ENCODE peak calls at places on chromosomes 12 and 14, in ten cellular contexts. H, U, X, S, Z, Y, N, C, E and Q are unnamed samples.
A peak's percentile ranks its signal among the peaks of the same experiment; 100 is the strongest.

GRCh38 chr14:105312973-105313372 is 1.6 kb upstream of the PACS2 start:
- DNase-seq in H (no peak), U (no peak), X (no peak), S (no peak), Z (no peak), Y (no peak), N (no peak), C (no peak), E (no peak), Q (no peak)

GRCh38 chr14:68856572-68856971 is 63.7 kb upstream of the ZFP36L1 start:
- DNase-seq in H (no peak), U (no peak), X (peak; percentile 65), S (no peak), Z (no peak), Y (no peak), N (no peak), C (no peak), E (no peak), Q (no peak)

GRCh38 chr12:69698769-69699540 is at the start of gene BEST3:
- DNase-seq in H (no peak), U (no peak), X (no peak), S (no peak), Z (no peak), Y (no peak), N (no peak), C (no peak), E (no peak), Q (no peak)

GRCh38 chr14:52055215-52055614 is 13.6 kb downstream of the NID2 start:
- DNase-seq in H (peak; percentile 53), U (no peak), X (peak; percentile 53), S (no peak), Z (no peak), Y (no peak), N (no peak), C (no peak), E (no peak), Q (no peak)

GRCh38 chr14:43735926-43736325 is 771.2 kb downstream of the FSCB start:
- DNase-seq in H (no peak), U (no peak), X (no peak), S (no peak), Z (no peak), Y (no peak), N (no peak), C (no peak), E (no peak), Q (no peak)

GRCh38 chr14:33916663-33917565 is 34.0 kb downstream of the EGLN3 start:
- DNase-seq in H (peak; percentile 4), U (no peak), X (no peak), S (no peak), Z (peak; percentile 29), Y (no peak), N (no peak), C (peak; percentile 48), E (no peak), Q (peak; percentile 61)

GRCh38 chr14:51453869-51454268 is 197.8 kb upstream of the FRMD6 start:
- DNase-seq in H (no peak), U (no peak), X (no peak), S (peak; percentile 72), Z (no peak), Y (no peak), N (no peak), C (no peak), E (no peak), Q (peak; percentile 66)

GRCh38 chr14:92322516-92322915 is 449 bp upstream of the SLC24A4 start:
- DNase-seq in H (no peak), U (no peak), X (no peak), S (no peak), Z (no peak), Y (no peak), N (no peak), C (no peak), E (no peak), Q (no peak)

GRCh38 chr14:90968025-90968424 is 92.4 kb downstream of the RPS6KA5 start:
- DNase-seq in H (peak; percentile 31), U (no peak), X (peak; percentile 9), S (no peak), Z (no peak), Y (no peak), N (no peak), C (no peak), E (no peak), Q (no peak)

GRCh38 chr12:57179331-57180086 is 32.1 kb upstream of the LRP1-AS start:
- DNase-seq in H (no peak), U (no peak), X (no peak), S (no peak), Z (no peak), Y (no peak), N (no peak), C (no peak), E (no peak), Q (no peak)

GRCh38 chr12:111482464-111482863 is 76.7 kb downstream of the SH2B3 start:
- DNase-seq in H (no peak), U (no peak), X (no peak), S (no peak), Z (no peak), Y (no peak), N (no peak), C (no peak), E (no peak), Q (peak; percentile 39)

GRCh38 chr12:118645219-118645618 is 268.9 kb downstream of the SUDS3 start:
- DNase-seq in H (peak; percentile 1), U (peak; percentile 18), X (no peak), S (peak; percentile 26), Z (peak; percentile 40), Y (no peak), N (no peak), C (no peak), E (peak; percentile 14), Q (no peak)

GRCh38 chr12:70040141-70040540 is 203.1 kb upstream of the CNOT2 start:
- DNase-seq in H (peak; percentile 6), U (no peak), X (peak; percentile 4), S (no peak), Z (no peak), Y (no peak), N (no peak), C (peak; percentile 5), E (no peak), Q (peak; percentile 10)

GRCh38 chr12:99619389-99620158 is 28.0 kb upstream of the GARIN6 start:
- DNase-seq in H (peak; percentile 60), U (peak; percentile 7), X (peak; percentile 36), S (peak; percentile 61), Z (no peak), Y (no peak), N (peak; percentile 17), C (peak; percentile 40), E (no peak), Q (no peak)

GRCh38 chr14:52835122-52835903 is 43.9 kb upstream of the GNPNAT1 start:
- DNase-seq in H (peak; percentile 89), U (no peak), X (peak; percentile 45), S (peak; percentile 95), Z (peak; percentile 13), Y (no peak), N (peak; percentile 12), C (peak; percentile 79), E (no peak), Q (no peak)

GRCh38 chr12:110744176-110744575 is 1.5 kb upstream of the PPP1CC start:
- DNase-seq in H (peak; percentile 90), U (peak; percentile 63), X (peak; percentile 82), S (no peak), Z (peak; percentile 48), Y (no peak), N (no peak), C (no peak), E (no peak), Q (peak; percentile 47)

GRCh38 chr12:116924558-116925453 is 14.1 kb downstream of the FBXW8 start:
- DNase-seq in H (peak; percentile 84), U (peak; percentile 58), X (peak; percentile 74), S (no peak), Z (no peak), Y (no peak), N (no peak), C (peak; percentile 81), E (peak; percentile 58), Q (peak; percentile 82)

GRCh38 chr12:115916910-115917668 is 360.4 kb downstream of the MED13L start:
- DNase-seq in H (peak; percentile 17), U (peak; percentile 91), X (no peak), S (peak; percentile 27), Z (peak; percentile 85), Y (peak; percentile 83), N (no peak), C (peak; percentile 1), E (peak; percentile 78), Q (peak; percentile 57)

GRCh38 chr14:24840204-24840893 is 206.4 kb upstream of the GZMB start:
- DNase-seq in H (peak; percentile 49), U (no peak), X (peak; percentile 68), S (no peak), Z (peak; percentile 25), Y (no peak), N (no peak), C (no peak), E (no peak), Q (no peak)

GRCh38 chr14:48193893-48194292 is 518.5 kb upstream of the MDGA2 start:
- DNase-seq in H (no peak), U (no peak), X (no peak), S (no peak), Z (no peak), Y (no peak), N (no peak), C (no peak), E (no peak), Q (no peak)

GRCh38 chr14:102697125-102697900 is 79.9 kb upstream of the TRAF3 start:
- DNase-seq in H (no peak), U (no peak), X (no peak), S (no peak), Z (no peak), Y (no peak), N (no peak), C (no peak), E (no peak), Q (no peak)

GRCh38 chr12:26789731-26790644 is 43.0 kb downstream of the ITPR2 start:
- DNase-seq in H (peak; percentile 78), U (no peak), X (peak; percentile 90), S (no peak), Z (peak; percentile 38), Y (no peak), N (peak; percentile 17), C (peak; percentile 52), E (no peak), Q (peak; percentile 20)

GRCh38 chr14:51846631-51847488 is 13.6 kb upstream of the GNG2 start:
- DNase-seq in H (peak; percentile 24), U (peak; percentile 62), X (peak; percentile 54), S (peak; percentile 36), Z (no peak), Y (no peak), N (peak; percentile 65), C (peak; percentile 60), E (peak; percentile 91), Q (peak; percentile 92)

GRCh38 chr12:108320503-108321293 is 18.4 kb downstream of the CMKLR1 start:
- DNase-seq in H (no peak), U (no peak), X (no peak), S (no peak), Z (no peak), Y (no peak), N (no peak), C (no peak), E (no peak), Q (no peak)